ENCODE peak calls at places on chromosomes 16 and 17, in six cellular contexts. M, X, K, O, R and H are unnamed samples.
A peak's percentile ranks its signal among the peaks of the same experiment; 100 is the strongest.

GRCh38 chr17:78541488-78542237 is 35.5 kb downstream of the DNAH17 start:
- DNase-seq in M (no peak), X (no peak), K (no peak), O (no peak), R (no peak), H (no peak)

GRCh38 chr16:31148281-31148728 is 1.6 kb downstream of the PRSS36 start:
- DNase-seq in M (peak; percentile 85), X (no peak), K (no peak), O (no peak), R (no peak), H (no peak)

GRCh38 chr17:80107231-80108021 is 6.0 kb downstream of the GAA start:
- DNase-seq in M (peak; percentile 41), X (no peak), K (peak; percentile 22), O (no peak), R (no peak), H (no peak)

GRCh38 chr16:70691223-70692129 is 5.6 kb upstream of the MTSS2 start:
- DNase-seq in M (peak; percentile 71), X (no peak), K (peak; percentile 97), O (peak; percentile 70), R (peak; percentile 54), H (no peak)

GRCh38 chr16:65936096-65936495 is 430.4 kb upstream of the CDH5 start:
- DNase-seq in M (no peak), X (no peak), K (no peak), O (no peak), R (no peak), H (no peak)

GRCh38 chr16:14559809-14560227 is 70.2 kb downstream of the PARN start:
- DNase-seq in M (no peak), X (no peak), K (peak; percentile 35), O (no peak), R (no peak), H (no peak)

GRCh38 chr16:57884655-57885133 is 82.4 kb upstream of the KIFC3 start:
- DNase-seq in M (no peak), X (no peak), K (no peak), O (no peak), R (no peak), H (no peak)

GRCh38 chr16:84175351-84176081 is 11.3 kb downstream of the TAF1C start:
- DNase-seq in M (no peak), X (no peak), K (peak; percentile 79), O (peak; percentile 51), R (peak; percentile 44), H (peak; percentile 26)

GRCh38 chr17:46765491-46765890 is 53.0 kb downstream of the WNT3 start:
- DNase-seq in M (no peak), X (no peak), K (no peak), O (no peak), R (no peak), H (no peak)

GRCh38 chr17:5286846-5287245 is 4.8 kb downstream of the RABEP1 start:
- DNase-seq in M (no peak), X (no peak), K (no peak), O (no peak), R (no peak), H (no peak)

GRCh38 chr16:55179858-55180585 is 144.0 kb upstream of the IRX6 start:
- DNase-seq in M (no peak), X (no peak), K (no peak), O (no peak), R (no peak), H (no peak)

GRCh38 chr17:80337195-80337895 is 76.7 kb downstream of the RNF213 start:
- DNase-seq in M (no peak), X (no peak), K (no peak), O (no peak), R (no peak), H (no peak)

GRCh38 chr17:33949100-33949499 is 306.0 kb upstream of the CCL2 start:
- DNase-seq in M (no peak), X (no peak), K (no peak), O (no peak), R (no peak), H (no peak)

GRCh38 chr17:77354721-77355455 is 214.1 kb downstream of the SEC14L1 start:
- DNase-seq in M (peak; percentile 85), X (no peak), K (peak; percentile 98), O (peak; percentile 27), R (no peak), H (no peak)

GRCh38 chr17:7903154-7904103 is 12.7 kb downstream of the RNF227 start:
- DNase-seq in M (no peak), X (no peak), K (peak; percentile 56), O (no peak), R (no peak), H (no peak)

GRCh38 chr17:10051112-10051511 is 146.0 kb upstream of the RCVRN start:
- DNase-seq in M (no peak), X (no peak), K (no peak), O (no peak), R (no peak), H (no peak)

GRCh38 chr17:4600563-4600962 is 16.2 kb downstream of the SMTNL2 start:
- DNase-seq in M (no peak), X (no peak), K (no peak), O (no peak), R (no peak), H (no peak)

GRCh38 chr16:88591577-88592021 is 21.4 kb downstream of the ZC3H18 start:
- DNase-seq in M (no peak), X (no peak), K (peak; percentile 34), O (peak; percentile 40), R (no peak), H (no peak)

GRCh38 chr16:2854700-2855309 is 3.2 kb downstream of the PRSS22 start:
- DNase-seq in M (no peak), X (no peak), K (no peak), O (no peak), R (no peak), H (no peak)

GRCh38 chr17:73952498-73953205 is 250.8 kb upstream of the RPL38 start:
- DNase-seq in M (peak; percentile 69), X (peak; percentile 20), K (peak; percentile 20), O (no peak), R (no peak), H (peak; percentile 6)

GRCh38 chr17:43994272-43995149 is 9.9 kb upstream of the NAGS start:
- DNase-seq in M (peak; percentile 54), X (peak; percentile 49), K (peak; percentile 72), O (no peak), R (no peak), H (peak; percentile 16)

GRCh38 chr17:66165537-66166123 is 26.3 kb downstream of the CEP112 start:
- DNase-seq in M (no peak), X (no peak), K (no peak), O (no peak), R (no peak), H (peak; percentile 7)

GRCh38 chr17:72618018-72618509 is 474.4 kb downstream of the SLC39A11 start:
- DNase-seq in M (peak; percentile 95), X (peak; percentile 33), K (no peak), O (no peak), R (no peak), H (no peak)

GRCh38 chr17:39251997-39252396 is 26.3 kb upstream of the STAC2 start:
- DNase-seq in M (no peak), X (no peak), K (no peak), O (no peak), R (no peak), H (no peak)

GRCh38 chr16:52499061-52499460 is 47.9 kb downstream of the TOX3 start:
- DNase-seq in M (no peak), X (no peak), K (no peak), O (no peak), R (no peak), H (no peak)

GRCh38 chr17:60599220-60599619 is 773 bp upstream of the PPM1D start:
- DNase-seq in M (no peak), X (no peak), K (no peak), O (no peak), R (no peak), H (no peak)

GRCh38 chr17:77478899-77479298 is 338.1 kb downstream of the SEC14L1 start:
- DNase-seq in M (no peak), X (no peak), K (no peak), O (no peak), R (no peak), H (no peak)